ENCODE peak calls at places on chromosomes 16 and 17, in four cellular contexts. I is effector memory CD4-positive, alpha-beta T cell; F is BE2C; X is ascending aorta. Y is an unnamed sample.

GRCh38 chr16:11047057-11047456 is 102.7 kb downstream of the CLEC16A start:
- DNase-seq in I (no peak), X (no peak), F (no peak), Y (no peak)

GRCh38 chr17:17837380-17837821 is 615 bp upstream of the SREBF1 start:
- DNase-seq in F (no peak), X (no peak), I (no peak), Y (no peak)

GRCh38 chr17:5582177-5582885 is 2.0 kb downstream of the NLRP1 start:
- DNase-seq in I (no peak), X (no peak), F (no peak), Y (no peak)

GRCh38 chr16:2058901-2059300 is 11.1 kb downstream of the TSC2 start:
- DNase-seq in I (no peak), F (no peak), X (no peak), Y (no peak)

GRCh38 chr16:167117-167462 is 1.3 kb downstream of the HBM start:
- DNase-seq in F (no peak), X (no peak), I (no peak), Y (no peak)

GRCh38 chr16:20073203-20074088 is at the start of gene GPR139:
- DNase-seq in F (peak; percentile 18), I (no peak), X (no peak), Y (no peak)

GRCh38 chr17:61218438-61218837 is 181.2 kb upstream of the TBX2 start:
- DNase-seq in X (no peak), F (no peak), I (no peak), Y (no peak)

GRCh38 chr17:1713878-1714487 is 3.8 kb upstream of the TLCD2 start:
- DNase-seq in X (no peak), I (no peak), F (peak; percentile 51), Y (no peak)

GRCh38 chr17:43533699-43534098 is 12.4 kb downstream of the ETV4 start:
- DNase-seq in X (no peak), F (no peak), I (no peak), Y (no peak)

GRCh38 chr17:82686366-82687324 is 11.9 kb downstream of the RAB40B start:
- DNase-seq in I (no peak), X (no peak), F (no peak), Y (no peak)

GRCh38 chr17:13931111-13931526 is 138.2 kb upstream of the COX10 start:
- DNase-seq in I (no peak), X (no peak), F (no peak), Y (no peak)

GRCh38 chr17:43324205-43324893 is 74.4 kb upstream of the ARL4D start:
- DNase-seq in X (no peak), F (peak; percentile 69), I (no peak), Y (no peak)

GRCh38 chr17:76869878-76870714 is 1.9 kb downstream of the MGAT5B start:
- DNase-seq in F (no peak), I (no peak), X (no peak), Y (no peak)
- H3K4me3 ChIP-seq in F (peak overlapping the region; percentile 79), I (no peak overlapping the region), X (no peak overlapping the region), Y (no peak overlapping the region)

GRCh38 chr16:49492090-49492801 is 118.6 kb downstream of the C16orf78 start:
- DNase-seq in X (no peak), I (no peak), F (peak; percentile 80), Y (no peak)
- H3K4me3 ChIP-seq in X (peak overlapping the region; percentile 62), I (no peak overlapping the region), F (peak overlapping the region; percentile 55), Y (no peak overlapping the region)

GRCh38 chr17:45747907-45748306 is 36.2 kb upstream of the CRHR1 start:
- DNase-seq in X (no peak), I (no peak), F (no peak), Y (no peak)
- H3K4me3 ChIP-seq in X (no peak overlapping the region), I (no peak overlapping the region), F (no peak overlapping the region), Y (no peak overlapping the region)

DNA sequence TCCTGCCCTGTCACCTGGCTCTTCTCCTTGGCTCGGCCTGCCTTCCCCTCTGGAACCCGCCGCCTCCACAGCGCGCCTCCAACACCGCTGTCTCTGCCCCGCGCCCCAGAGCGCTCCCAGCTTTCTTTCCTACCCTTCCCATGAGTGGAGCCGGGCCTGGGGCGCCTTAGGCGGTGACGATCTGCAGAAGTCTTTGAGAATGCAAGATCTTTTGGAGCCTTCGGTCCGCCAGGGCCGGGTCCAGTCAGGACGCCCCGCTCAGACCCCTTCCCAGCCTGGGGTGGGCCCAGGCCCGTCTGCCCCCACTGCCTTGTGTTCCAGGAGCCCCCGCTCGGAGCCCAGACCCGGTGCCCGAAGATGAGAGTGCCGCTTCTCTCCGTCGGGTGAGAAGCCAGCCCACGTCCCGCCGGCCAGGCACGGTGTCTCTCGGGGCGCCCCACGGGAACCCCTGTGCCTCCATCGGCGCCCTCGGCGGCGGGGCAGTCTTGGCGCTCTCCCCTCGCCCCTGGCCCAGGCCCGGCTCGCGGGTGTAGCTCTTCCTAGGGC is 40.0 kb downstream of the MRM1 start:
- DNase-seq in X (no peak), I (no peak), F (no peak), Y (no peak)
- H3K4me3 ChIP-seq in X (peak overlapping the region; percentile 63), I (peak overlapping the region; percentile 33), F (peak overlapping the region; percentile 70), Y (no peak overlapping the region)

GRCh38 chr16:87822571-87822970 is 46.7 kb downstream of the SLC7A5 start:
- DNase-seq in I (no peak), X (no peak), F (peak; percentile 9), Y (no peak)

GRCh38 chr16:87819983-87820382 is 49.3 kb downstream of the SLC7A5 start:
- DNase-seq in X (no peak), F (no peak), I (no peak), Y (no peak)

GRCh38 chr16:87821346-87822001 is 47.8 kb downstream of the SLC7A5 start:
- DNase-seq in F (peak; percentile 25), I (no peak), X (no peak), Y (no peak)

GRCh38 chr16:87823146-87823929 is 46.0 kb downstream of the SLC7A5 start:
- DNase-seq in F (peak; percentile 8), X (no peak), I (no peak), Y (no peak)

GRCh38 chr16:87822002-87822390 is 47.3 kb downstream of the SLC7A5 start:
- DNase-seq in I (no peak), F (peak; percentile 5), X (no peak), Y (no peak)
- H3K4me3 ChIP-seq in I (no peak overlapping the region), F (no peak overlapping the region), X (no peak overlapping the region), Y (no peak overlapping the region)

GRCh38 chr17:69581061-69581955 is 166.8 kb downstream of the MAP2K6 start:
- DNase-seq in I (no peak), X (no peak), F (no peak), Y (peak; percentile 48)
- H3K4me3 ChIP-seq in I (peak overlapping the region; percentile 52), X (no peak overlapping the region), F (no peak overlapping the region), Y (peak overlapping the region; percentile 45)